ENCODE peak calls at places on chromosomes 1 and 21, in ten cellular contexts. W is nucleus accumbens; E is heart right ventricle; D is stromal cell of bone marrow; O is IMR-90; G is NCI-H1694; Q is EL; P is stimulated activated CD4-positive, alpha-beta T cell treated with anti-CD3 and anti-CD28 coated beads, TNF-alpha, amount 100 ng/mL, for 4 hours; L is amniotic stem cell; S is RPMI7951. V is an unnamed sample.

GRCh38 chr1:68449901-68450300 is at the start of gene RPE65:
- DNase-seq in W (no peak), E (no peak), D (no peak), O (no peak), G (no peak), Q (no peak), P (no peak), L (no peak), S (peak; percentile 58), V (no peak)

GRCh38 chr21:37281993-37282392 is 14.9 kb upstream of the VPS26C start:
- DNase-seq in W (no peak), E (no peak), D (no peak), O (no peak), G (peak; percentile 2), Q (no peak), P (no peak), L (no peak), S (no peak), V (no peak)

GRCh38 chr1:182143825-182144661 is 82.5 kb upstream of the ZNF648 start:
- DNase-seq in W (peak; percentile 19), E (peak; percentile 66), D (peak; percentile 43), O (peak; percentile 45), G (no peak), Q (peak; percentile 4), P (no peak), L (peak; percentile 60), S (peak; percentile 79), V (peak; percentile 80)

GRCh38 chr1:43454270-43455011 is 710 bp upstream of the HYI start:
- DNase-seq in W (peak; percentile 35), E (peak; percentile 80), D (peak; percentile 76), O (peak; percentile 81), G (no peak), Q (peak; percentile 80), P (no peak), L (no peak), S (peak; percentile 93), V (peak; percentile 93)

GRCh38 chr1:61079276-61079897 is 3.0 kb upstream of the NFIA start:
- DNase-seq in W (no peak), E (no peak), D (no peak), O (no peak), G (no peak), Q (no peak), P (no peak), L (no peak), S (no peak), V (no peak)

GRCh38 chr1:20494609-20495311 is 8.8 kb upstream of the CAMK2N1 start:
- DNase-seq in W (no peak), E (no peak), D (peak; percentile 81), O (peak; percentile 95), G (no peak), Q (peak; percentile 92), P (no peak), L (peak; percentile 42), S (peak; percentile 86), V (peak; percentile 82)

GRCh38 chr1:27891196-27891889 is 19.0 kb downstream of the THEMIS2 start:
- DNase-seq in W (no peak), E (peak; percentile 40), D (no peak), O (no peak), G (no peak), Q (no peak), P (no peak), L (no peak), S (no peak), V (no peak)

GRCh38 chr1:56473582-56474270 is 105.6 kb downstream of the PLPP3 start:
- DNase-seq in W (no peak), E (no peak), D (peak; percentile 29), O (peak; percentile 27), G (no peak), Q (peak; percentile 10), P (no peak), L (no peak), S (peak; percentile 32), V (no peak)

GRCh38 chr1:235883261-235883927 is 16.7 kb upstream of the LYST start:
- DNase-seq in W (no peak), E (peak; percentile 89), D (peak; percentile 99), O (peak; percentile 97), G (peak; percentile 92), Q (peak; percentile 97), P (no peak), L (peak; percentile 84), S (peak; percentile 100), V (peak; percentile 94)

GRCh38 chr1:226384040-226384439 is 23.9 kb downstream of the PARP1 start:
- DNase-seq in W (no peak), E (no peak), D (no peak), O (no peak), G (no peak), Q (no peak), P (no peak), L (no peak), S (no peak), V (no peak)

GRCh38 chr1:203807211-203807610 is 11.8 kb downstream of the ZBED6 start:
- DNase-seq in W (no peak), E (no peak), D (peak; percentile 70), O (peak; percentile 95), G (no peak), Q (peak; percentile 89), P (no peak), L (peak; percentile 25), S (no peak), V (peak; percentile 51)

GRCh38 chr1:155128755-155129473 is 1.2 kb downstream of the EFNA1 start:
- DNase-seq in W (peak; percentile 27), E (peak; percentile 77), D (no peak), O (no peak), G (no peak), Q (no peak), P (no peak), L (no peak), S (no peak), V (no peak)

GRCh38 chr1:248890549-248891498 is 15.2 kb upstream of the PGBD2 start:
- DNase-seq in W (no peak), E (no peak), D (no peak), O (peak; percentile 24), G (no peak), Q (no peak), P (no peak), L (no peak), S (no peak), V (no peak)

GRCh38 chr1:125065092-125065820 is 3880.5 kb downstream of the SRGAP2C start:
- DNase-seq in W (no peak), E (no peak), D (no peak), O (no peak), G (no peak), Q (no peak), P (no peak), L (no peak), S (no peak), V (no peak)

GRCh38 chr21:14376854-14377253 is 6.1 kb downstream of the HSPA13 start:
- DNase-seq in W (no peak), E (no peak), D (no peak), O (no peak), G (peak; percentile 45), Q (no peak), P (no peak), L (no peak), S (no peak), V (no peak)

GRCh38 chr1:2480236-2480985 is 4.3 kb downstream of the PLCH2 start:
- DNase-seq in W (no peak), E (no peak), D (no peak), O (no peak), G (no peak), Q (no peak), P (no peak), L (no peak), S (no peak), V (no peak)

GRCh38 chr1:11938722-11939526 is 4.4 kb downstream of the PLOD1 start:
- DNase-seq in W (no peak), E (peak; percentile 79), D (no peak), O (no peak), G (no peak), Q (peak; percentile 55), P (no peak), L (no peak), S (peak; percentile 81), V (peak; percentile 29)

GRCh38 chr1:37323486-37324377 is 150.6 kb upstream of the ZC3H12A start:
- DNase-seq in W (no peak), E (no peak), D (no peak), O (peak; percentile 3), G (no peak), Q (peak; percentile 25), P (no peak), L (no peak), S (peak; percentile 32), V (peak; percentile 48)

GRCh38 chr1:43251024-43251423 is 18.8 kb upstream of the TMEM125 start:
- DNase-seq in W (no peak), E (no peak), D (no peak), O (no peak), G (no peak), Q (no peak), P (no peak), L (no peak), S (no peak), V (no peak)

GRCh38 chr1:42529724-42530161 is 66.7 kb downstream of the CCDC30 start:
- DNase-seq in W (no peak), E (no peak), D (peak; percentile 63), O (peak; percentile 72), G (no peak), Q (peak; percentile 81), P (no peak), L (no peak), S (peak; percentile 89), V (peak; percentile 56)

GRCh38 chr1:175188936-175189335 is 3.6 kb downstream of the KIAA0040 start:
- DNase-seq in W (no peak), E (peak; percentile 37), D (no peak), O (no peak), G (no peak), Q (no peak), P (peak; percentile 33), L (no peak), S (no peak), V (no peak)

GRCh38 chr1:116855220-116855619 is 54.5 kb upstream of the PTGFRN start:
- DNase-seq in W (no peak), E (peak; percentile 30), D (no peak), O (no peak), G (peak; percentile 52), Q (peak; percentile 40), P (no peak), L (no peak), S (peak; percentile 87), V (peak; percentile 56)

GRCh38 chr1:8752411-8752810 is 65.0 kb downstream of the RERE start:
- DNase-seq in W (no peak), E (no peak), D (no peak), O (no peak), G (no peak), Q (no peak), P (no peak), L (no peak), S (no peak), V (no peak)

GRCh38 chr1:151340870-151341754 is 5.9 kb downstream of the RFX5 start:
- DNase-seq in W (no peak), E (peak; percentile 64), D (peak; percentile 73), O (peak; percentile 86), G (peak; percentile 93), Q (peak; percentile 88), P (no peak), L (peak; percentile 91), S (peak; percentile 82), V (peak; percentile 76)

GRCh38 chr1:101371259-101371658 is 134.4 kb downstream of the S1PR1 start:
- DNase-seq in W (no peak), E (no peak), D (peak; percentile 38), O (peak; percentile 87), G (no peak), Q (peak; percentile 84), P (no peak), L (no peak), S (peak; percentile 88), V (peak; percentile 28)